ENCODE peak calls at places on chromosomes 11 and 22, in ten cellular contexts. G, F, W, O, X, H, T, S, J and L are unnamed samples.

GRCh38 chr11:125351045-125351867 is 144.8 kb downstream of the FEZ1 start:
- DNase-seq in J (no peak), X (no peak), F (no peak), T (peak), G (no peak), H (no peak), W (no peak), S (no peak), O (no peak), L (no peak)

GRCh38 chr11:128509990-128510389 is 77.4 kb downstream of the ETS1 start:
- DNase-seq in F (peak), S (no peak), J (peak), W (no peak), X (no peak), H (peak), T (no peak), O (no peak), G (no peak), L (no peak)

GRCh38 chr22:27394806-27395404 is 406.7 kb downstream of the MN1 start:
- DNase-seq in X (no peak), F (no peak), G (no peak), O (no peak), J (no peak), S (no peak), H (no peak), T (no peak), W (no peak), L (no peak)

GRCh38 chr11:104163100-104164027 is 583 bp downstream of the PDGFD start:
- DNase-seq in O (peak), W (no peak), F (peak), J (peak), T (no peak), S (no peak), G (no peak), H (peak), X (peak), L (no peak)

GRCh38 chr11:86644291-86644690 is 28.1 kb downstream of the ME3 start:
- DNase-seq in H (peak), O (no peak), X (no peak), G (no peak), T (no peak), W (no peak), J (peak), F (peak), S (no peak), L (no peak)

GRCh38 chr11:18371279-18371678 is 23.1 kb upstream of the LDHA start:
- DNase-seq in W (no peak), H (no peak), J (no peak), T (no peak), G (no peak), S (no peak), O (no peak), F (no peak), X (no peak), L (no peak)

GRCh38 chr22:44719586-44720368 is 17.8 kb downstream of the PRR5 start:
- DNase-seq in S (no peak), J (no peak), W (no peak), O (no peak), F (no peak), X (no peak), G (no peak), H (no peak), T (no peak), L (no peak)

GRCh38 chr22:25027959-25028840 is 75.7 kb downstream of the KIAA1671 start:
- DNase-seq in F (no peak), W (peak), O (no peak), T (no peak), H (no peak), G (peak), S (peak), J (no peak), X (peak), L (peak)

GRCh38 chr22:29767289-29768051 is at the start of gene UQCR10:
- DNase-seq in W (peak), F (peak), T (peak), G (peak), O (peak), X (peak), S (peak), J (peak), H (peak), L (peak)

GRCh38 chr11:131064373-131064991 is 148.2 kb upstream of the SNX19 start:
- DNase-seq in J (peak), F (peak), S (peak), X (no peak), T (no peak), O (peak), H (peak), W (no peak), G (peak), L (peak)

GRCh38 chr11:120133216-120134105 is 4.5 kb downstream of the TRIM29 start:
- DNase-seq in O (no peak), F (no peak), H (no peak), W (no peak), S (no peak), X (peak), T (peak), G (no peak), J (no peak), L (no peak)

GRCh38 chr22:44845796-44846720 is 93.7 kb downstream of the ARHGAP8 start:
- DNase-seq in W (no peak), H (no peak), O (no peak), J (no peak), X (no peak), S (no peak), G (no peak), T (no peak), F (no peak), L (no peak)

GRCh38 chr11:2987881-2988280 is 4.2 kb downstream of the NAP1L4 start:
- DNase-seq in W (no peak), G (peak), H (no peak), F (no peak), O (peak), X (no peak), T (no peak), J (no peak), S (no peak), L (no peak)

GRCh38 chr11:124623861-124624525 is 1.3 kb downstream of the TBRG1 start:
- DNase-seq in H (no peak), W (no peak), S (no peak), G (no peak), X (no peak), F (peak), O (no peak), T (no peak), J (no peak), L (no peak)

GRCh38 chr11:47003180-47003877 is 66.8 kb downstream of the CSTPP1 start:
- DNase-seq in T (no peak), F (no peak), J (no peak), H (no peak), G (peak), X (no peak), W (no peak), S (peak), O (no peak), L (peak)

GRCh38 chr11:111937461-111937769 is 272 bp downstream of the DIXDC1 start:
- DNase-seq in W (no peak), F (no peak), O (no peak), T (no peak), J (no peak), S (no peak), X (no peak), H (no peak), G (no peak), L (no peak)

GRCh38 chr11:2392241-2392959 is 8.2 kb upstream of the TSSC4 start:
- DNase-seq in H (no peak), X (no peak), O (no peak), S (no peak), F (no peak), J (no peak), W (no peak), T (no peak), G (no peak), L (no peak)

GRCh38 chr11:4118107-4118506 is 23.5 kb downstream of the RRM1 start:
- DNase-seq in T (no peak), F (peak), G (no peak), X (no peak), J (peak), S (no peak), O (no peak), H (peak), W (no peak), L (no peak)

GRCh38 chr11:64356498-64357411 is 2.2 kb upstream of the RPS6KA4 start:
- DNase-seq in O (peak), X (no peak), W (no peak), G (peak), T (no peak), H (no peak), F (no peak), S (peak), J (peak), L (peak)

GRCh38 chr22:45009881-45010531 is at the start of gene PHF21B:
- DNase-seq in J (no peak), S (no peak), F (peak), W (peak), X (peak), O (peak), T (no peak), G (peak), H (peak), L (peak)

GRCh38 chr11:107591446-107592236 is 694 bp downstream of the ELMOD1 start:
- DNase-seq in H (no peak), G (peak), W (no peak), T (no peak), O (peak), S (no peak), J (no peak), X (no peak), F (no peak), L (peak)

GRCh38 chr22:37472418-37473006 is 13.7 kb downstream of the MFNG start:
- DNase-seq in H (no peak), X (no peak), O (peak), J (peak), G (peak), T (no peak), S (peak), F (peak), W (no peak), L (peak)

GRCh38 chr22:26903030-26903856 is 245.9 kb downstream of the MIAT start:
- DNase-seq in G (peak), J (no peak), X (peak), O (no peak), F (no peak), S (no peak), T (no peak), W (no peak), H (no peak), L (peak)

GRCh38 chr11:4495986-4496385 is 13.5 kb downstream of the OR52K1 start:
- DNase-seq in J (no peak), S (no peak), W (no peak), T (no peak), X (no peak), F (no peak), G (no peak), H (no peak), O (no peak), L (no peak)

GRCh38 chr11:99066609-99067008 is 45.9 kb downstream of the CNTN5 start:
- DNase-seq in X (no peak), T (no peak), H (no peak), F (no peak), W (no peak), O (no peak), J (no peak), G (no peak), S (no peak), L (no peak)

GRCh38 chr22:39219071-39220050 is 25.4 kb downstream of the PDGFB start:
- DNase-seq in W (peak), X (no peak), G (no peak), T (peak), J (no peak), H (no peak), F (no peak), S (no peak), O (no peak), L (no peak)

GRCh38 chr11:44258839-44259420 is 51.0 kb downstream of the ALX4 start:
- DNase-seq in H (no peak), F (no peak), J (no peak), W (no peak), G (no peak), T (no peak), O (no peak), S (no peak), X (no peak), L (no peak)

GRCh38 chr22:42855211-42855610 is 1.9 kb downstream of the ARFGAP3 start:
- DNase-seq in J (no peak), F (no peak), H (no peak), S (no peak), G (no peak), W (no peak), O (no peak), T (no peak), X (no peak), L (no peak)

GRCh38 chr11:71946144-71946571 is 17.3 kb downstream of the RNF121 start:
- DNase-seq in H (no peak), W (no peak), J (peak), S (no peak), O (peak), F (peak), X (no peak), T (no peak), G (no peak), L (no peak)

GRCh38 chr11:56271092-56271491 is 2.9 kb upstream of the OR5T1 start:
- DNase-seq in S (no peak), F (no peak), X (no peak), T (no peak), G (no peak), W (no peak), J (peak), H (no peak), O (no peak), L (no peak)

GRCh38 chr11:57315491-57315890 is 9.3 kb downstream of the TNKS1BP1 start:
- DNase-seq in O (no peak), W (no peak), G (peak), F (peak), J (no peak), S (peak), X (no peak), H (no peak), T (no peak), L (no peak)

GRCh38 chr11:130103296-130103814 is 33.7 kb downstream of the APLP2 start:
- DNase-seq in X (no peak), T (no peak), H (peak), W (no peak), G (no peak), S (peak), O (no peak), J (peak), F (peak), L (no peak)

GRCh38 chr22:48315415-48316244 is 1512.0 kb downstream of the BRD1 start:
- DNase-seq in W (no peak), O (no peak), X (no peak), S (no peak), F (no peak), H (no peak), G (no peak), J (no peak), T (no peak), L (no peak)

GRCh38 chr11:130403301-130403804 is 25.1 kb downstream of the ADAMTS8 start:
- DNase-seq in W (peak), G (no peak), H (peak), J (peak), F (peak), T (no peak), X (peak), O (no peak), S (no peak), L (no peak)

GRCh38 chr11:2464451-2465165 is 19.8 kb downstream of the KCNQ1 start:
- DNase-seq in O (no peak), X (no peak), F (no peak), J (no peak), W (no peak), S (no peak), T (no peak), H (no peak), G (no peak), L (peak)

GRCh38 chr11:196786-197731 is 4.2 kb downstream of the SCGB1C1 start:
- DNase-seq in X (peak), O (no peak), J (no peak), F (no peak), S (peak), T (peak), W (no peak), G (no peak), H (no peak), L (no peak)

GRCh38 chr11:21810650-21811049 is 382.2 kb upstream of the ANO5 start:
- DNase-seq in S (peak), J (peak), X (no peak), G (no peak), F (no peak), O (no peak), H (no peak), T (no peak), W (no peak), L (no peak)

GRCh38 chr22:36405221-36405631 is 17.5 kb upstream of the MYH9 start:
- DNase-seq in S (no peak), J (no peak), H (no peak), X (no peak), G (peak), O (peak), F (no peak), T (no peak), W (no peak), L (no peak)

GRCh38 chr22:36404436-36404835 is 16.7 kb upstream of the MYH9 start:
- DNase-seq in X (no peak), F (no peak), H (no peak), O (no peak), J (no peak), T (no peak), W (no peak), G (no peak), S (no peak), L (no peak)

GRCh38 chr22:36406721-36407120 is 19.0 kb upstream of the MYH9 start:
- DNase-seq in H (no peak), S (no peak), O (no peak), X (no peak), W (no peak), F (no peak), J (no peak), T (no peak), G (no peak), L (no peak)

GRCh38 chr22:36406139-36406538 is 18.4 kb upstream of the MYH9 start:
- DNase-seq in S (no peak), X (no peak), F (no peak), T (no peak), H (no peak), O (no peak), G (no peak), W (no peak), J (no peak), L (no peak)

GRCh38 chr22:36405671-36406070 is 17.9 kb upstream of the MYH9 start:
- DNase-seq in O (peak), F (no peak), J (peak), G (peak), X (no peak), T (peak), H (no peak), W (no peak), S (peak), L (no peak)
- TF ChIP-seq CTCF in O (no peak), F (no peak), J (no peak), G (no peak), X (no peak), T (no peak), H (no peak), W (no peak), S (no peak), L (no peak)

GRCh38 chr11:8080674-8081590 is at the start of gene TUB:
- DNase-seq in X (peak), O (no peak), T (no peak), G (peak), H (no peak), W (no peak), S (no peak), F (no peak), J (no peak), L (peak)
- TF ChIP-seq CTCF in X (no peak), O (no peak), T (no peak), G (no peak), H (no peak), W (no peak), S (no peak), F (no peak), J (no peak), L (no peak)

GRCh38 chr11:9757809-9758675 is 94.2 kb downstream of the SWAP70 start:
- DNase-seq in G (peak), T (peak), O (peak), F (peak), J (peak), W (peak), S (peak), H (peak), X (peak), L (peak)

GRCh38 chr11:9756878-9757277 is 93.0 kb downstream of the SWAP70 start:
- DNase-seq in F (no peak), W (no peak), S (no peak), G (no peak), T (no peak), J (no peak), X (no peak), H (no peak), O (no peak), L (no peak)

GRCh38 chr11:9760180-9760550 is 96.3 kb downstream of the SWAP70 start:
- DNase-seq in W (peak), S (peak), G (no peak), J (no peak), O (no peak), T (peak), X (peak), H (peak), F (peak), L (no peak)

GRCh38 chr11:9759519-9760179 is 95.8 kb downstream of the SWAP70 start:
- DNase-seq in T (peak), S (peak), F (peak), H (peak), G (peak), W (peak), X (peak), J (peak), O (peak), L (peak)

DNA sequence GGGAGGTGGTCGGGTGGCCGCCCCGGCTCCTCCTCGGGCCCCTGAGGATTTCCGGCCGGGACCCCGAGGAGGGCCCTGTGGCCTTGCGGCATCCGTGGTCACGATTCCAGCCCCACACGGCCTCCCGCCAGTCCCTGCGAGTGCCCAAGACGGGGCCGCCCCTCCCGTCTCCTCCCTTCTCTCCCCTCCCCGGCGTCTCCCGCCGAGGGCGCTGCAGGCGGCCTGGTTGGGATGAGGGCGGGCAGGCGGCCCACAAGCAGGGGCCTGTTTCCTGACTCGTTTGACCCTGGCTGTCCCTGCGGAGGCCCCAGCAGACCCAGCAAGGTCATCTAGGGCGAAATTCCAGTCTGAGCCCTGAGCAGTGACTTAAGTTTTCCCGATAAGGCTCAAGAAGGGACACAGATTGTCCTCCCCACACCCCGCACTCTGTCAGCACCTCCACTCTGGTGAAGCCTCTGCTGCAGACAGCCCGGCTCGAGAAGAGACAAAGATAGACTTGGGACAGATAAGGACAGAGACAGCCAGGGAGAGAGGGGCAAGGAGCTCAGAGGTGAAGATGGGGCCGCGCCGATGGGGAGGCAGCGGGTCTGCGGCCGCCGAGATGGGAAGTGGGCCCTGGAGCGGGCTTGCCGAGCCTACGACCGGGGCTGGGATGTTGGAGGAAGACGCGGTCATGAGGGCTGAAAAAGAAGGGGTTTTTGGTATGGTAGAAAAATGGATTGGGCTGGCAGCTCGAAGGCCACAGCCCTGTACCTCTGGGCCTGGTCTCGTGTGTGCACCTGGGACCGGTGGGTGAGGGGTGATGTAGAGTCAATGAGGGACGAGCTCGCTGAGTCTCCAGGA is 95.0 kb downstream of the SWAP70 start:
- DNase-seq in H (peak), F (peak), G (peak), S (peak), O (peak), T (peak), X (peak), J (peak), W (peak), L (peak)
- TF ChIP-seq CTCF in H (peak), F (peak), G (no peak), S (no peak), O (peak), T (no peak), X (no peak), J (peak), W (peak), L (peak)

GRCh38 chr11:69638941-69639681 is 1.8 kb upstream of the CCND1 start:
- DNase-seq in S (peak), J (peak), F (peak), W (peak), G (peak), O (peak), T (peak), H (peak), X (peak), L (peak)
- TF ChIP-seq CTCF in S (no peak), J (no peak), F (no peak), W (no peak), G (no peak), O (no peak), T (no peak), H (no peak), X (no peak), L (no peak)

GRCh38 chr11:14308897-14309387 is 50.0 kb downstream of the RRAS2 start:
- DNase-seq in G (no peak), W (no peak), S (no peak), F (no peak), H (no peak), O (peak), J (no peak), T (no peak), X (no peak), L (no peak)
- TF ChIP-seq CTCF in G (no peak), W (no peak), S (no peak), F (no peak), H (no peak), O (no peak), J (no peak), T (no peak), X (no peak), L (no peak)

DNA sequence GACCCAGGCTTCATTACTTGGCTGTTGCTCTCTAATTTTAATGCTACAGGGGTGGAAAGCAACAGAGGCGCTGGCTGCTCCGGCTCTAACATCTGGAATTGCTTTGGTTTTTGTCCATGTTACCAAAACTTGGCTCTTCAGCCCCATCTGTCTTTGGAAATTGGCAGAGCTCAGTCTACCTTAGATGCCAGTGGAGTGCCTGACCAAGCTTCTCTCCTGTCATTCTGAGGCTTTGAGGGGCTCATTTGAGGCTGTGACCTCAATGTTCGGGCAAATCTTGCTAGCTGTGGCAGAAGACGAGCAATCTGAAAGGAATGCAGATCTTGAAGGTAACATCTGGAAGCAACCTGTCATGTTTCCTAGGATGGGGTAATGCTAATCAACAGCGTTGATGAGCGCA is 409.5 kb upstream of the SYN3 start:
- DNase-seq in O (no peak), H (no peak), F (no peak), W (no peak), T (no peak), G (no peak), X (no peak), J (no peak), S (no peak), L (no peak)
- TF ChIP-seq CTCF in O (no peak), H (peak), F (peak), W (no peak), T (no peak), G (no peak), X (no peak), J (peak), S (no peak), L (no peak)